ENCODE peak calls at places on chromosomes 16 and 17, in eight cellular contexts. N, W, Z, G, Q, I, K and V are unnamed samples. For H3K27me3 and H3K4me1, the result is how much of the 10 kb centered on the place peaks cover.

GRCh38 chr17:38761612-38762011 is 9.1 kb downstream of the PSMB3 start:
- DNase-seq in N (no peak), W (peak), Z (no peak), G (no peak), Q (no peak), I (no peak), K (no peak), V (no peak)

GRCh38 chr17:40707720-40708119 is 4.2 kb upstream of the KRT24 start:
- DNase-seq in N (no peak), W (peak), Z (no peak), G (no peak), Q (no peak), I (no peak), K (peak), V (peak)

GRCh38 chr16:84458606-84459516 is 45.6 kb downstream of the MEAK7 start:
- DNase-seq in N (peak), W (no peak), Z (no peak), G (no peak), Q (no peak), I (no peak), K (no peak), V (no peak)

GRCh38 chr16:58515871-58516767 is 802 bp downstream of the SETD6 start:
- DNase-seq in N (no peak), W (peak), Z (peak), G (peak), Q (peak), I (no peak), K (no peak), V (peak)

GRCh38 chr16:85663891-85664321 is 24.8 kb downstream of the GINS2 start:
- DNase-seq in N (no peak), W (no peak), Z (peak), G (peak), Q (peak), I (no peak), K (peak), V (peak)

GRCh38 chr16:75566889-75567255 is 693 bp downstream of the GABARAPL2 start:
- DNase-seq in N (no peak), W (no peak), Z (peak), G (peak), Q (peak), I (no peak), K (peak), V (no peak)

GRCh38 chr17:76237859-76238313 is 2.4 kb downstream of the RNF157 start:
- DNase-seq in N (no peak), W (peak), Z (peak), G (no peak), Q (no peak), I (no peak), K (no peak), V (no peak)

GRCh38 chr17:55062921-55063320 is 94.4 kb downstream of the STXBP4 start:
- DNase-seq in N (no peak), W (no peak), Z (no peak), G (no peak), Q (no peak), I (no peak), K (no peak), V (no peak)

GRCh38 chr17:79913896-79914812 is 74.9 kb upstream of the CBX4 start:
- DNase-seq in N (no peak), W (no peak), Z (no peak), G (no peak), Q (no peak), I (no peak), K (no peak), V (no peak)

GRCh38 chr16:10297341-10298006 is 88.4 kb upstream of the ATF7IP2 start:
- DNase-seq in N (no peak), W (peak), Z (peak), G (no peak), Q (no peak), I (no peak), K (no peak), V (no peak)

GRCh38 chr17:28018439-28019070 is 23.9 kb upstream of the NLK start:
- DNase-seq in N (no peak), W (no peak), Z (no peak), G (no peak), Q (no peak), I (no peak), K (peak), V (no peak)

GRCh38 chr16:31376705-31377104 is 16.4 kb upstream of the ITGAD start:
- DNase-seq in N (no peak), W (no peak), Z (no peak), G (no peak), Q (peak), I (no peak), K (no peak), V (no peak)
- H3K27me3 ChIP-seq in N (under half), W (under half), Z (under half), G (under half), Q (under half), I (under half), K (under half), V (under half)

DNA sequence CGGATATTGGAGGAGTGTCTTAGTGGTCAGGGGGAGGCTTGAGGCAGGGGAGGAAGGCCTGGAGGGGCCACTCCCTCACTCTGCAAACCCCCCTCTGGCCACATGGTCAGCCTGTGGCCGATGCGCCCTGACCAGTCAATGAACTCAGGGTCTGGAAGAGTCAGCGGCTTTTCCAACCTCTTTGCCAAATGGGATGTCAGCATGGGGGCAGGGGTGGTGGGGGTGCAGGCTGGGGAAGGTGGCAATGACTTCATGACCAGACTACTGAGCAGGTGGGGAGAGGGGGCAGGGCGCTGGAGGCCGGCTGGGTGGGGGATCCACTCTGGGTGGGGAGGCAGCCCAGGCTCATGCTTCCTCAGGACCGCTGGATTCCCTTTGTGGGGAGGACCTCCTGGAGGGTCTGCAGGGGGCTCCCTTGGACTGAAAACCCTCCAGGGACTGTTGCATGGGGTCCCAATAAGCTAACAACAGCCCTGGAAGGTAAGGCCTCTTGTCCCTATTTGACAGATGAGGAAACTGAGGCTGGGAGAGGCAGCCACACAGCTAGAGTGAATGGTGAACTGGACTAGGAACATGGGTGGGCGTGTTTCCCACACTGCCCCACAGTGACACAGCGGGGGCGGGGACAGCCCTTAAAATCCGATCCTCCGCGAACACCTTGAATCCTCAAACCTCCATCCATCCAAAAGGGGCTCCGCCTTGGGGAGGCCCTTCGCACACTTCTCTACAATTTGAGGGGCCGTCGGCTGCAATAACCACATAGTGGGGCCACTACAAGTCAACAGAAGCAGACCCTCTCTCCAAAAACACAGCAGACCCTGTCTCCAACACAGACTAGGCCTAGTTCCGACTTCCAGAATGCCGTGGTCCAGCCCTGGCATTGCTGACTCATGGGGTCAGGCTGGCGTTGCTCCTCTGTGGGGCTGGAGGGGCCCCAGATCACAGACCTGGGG is 81.0 kb upstream of the TOB1 start:
- DNase-seq in N (no peak), W (no peak), Z (peak), G (no peak), Q (peak), I (no peak), K (peak), V (peak)
- H3K4me1 ChIP-seq in N (under half), W (half or more), Z (half or more), G (half or more), Q (half or more), I (under half), K (under half), V (half or more)

DNA sequence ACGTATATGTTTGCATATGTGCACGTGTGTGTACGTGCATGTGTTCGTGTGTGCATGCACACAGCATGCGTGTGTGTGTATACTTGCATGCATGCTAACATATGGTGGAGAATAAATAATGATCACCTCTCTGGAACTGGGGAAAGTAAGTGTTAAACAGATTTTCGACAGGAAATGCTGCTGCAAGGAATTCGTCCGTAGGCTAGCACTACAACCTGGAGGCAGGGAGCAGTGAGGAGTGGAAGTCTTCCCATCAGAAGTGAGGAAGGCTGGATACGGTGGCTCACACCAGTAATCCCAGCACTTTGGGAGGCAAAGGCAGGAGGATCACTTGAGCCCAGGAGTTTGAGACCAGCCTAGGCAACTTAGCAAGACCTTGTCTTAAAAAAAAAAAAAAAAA is 4.8 kb upstream of the CSNK1D start:
- DNase-seq in N (no peak), W (no peak), Z (no peak), G (peak), Q (no peak), I (no peak), K (no peak), V (no peak)
- TF ChIP-seq POLR2A in N (no peak), W (no peak), Z (no peak), G (no peak), Q (no peak), I (no peak), K (no peak), V (no peak)

DNA sequence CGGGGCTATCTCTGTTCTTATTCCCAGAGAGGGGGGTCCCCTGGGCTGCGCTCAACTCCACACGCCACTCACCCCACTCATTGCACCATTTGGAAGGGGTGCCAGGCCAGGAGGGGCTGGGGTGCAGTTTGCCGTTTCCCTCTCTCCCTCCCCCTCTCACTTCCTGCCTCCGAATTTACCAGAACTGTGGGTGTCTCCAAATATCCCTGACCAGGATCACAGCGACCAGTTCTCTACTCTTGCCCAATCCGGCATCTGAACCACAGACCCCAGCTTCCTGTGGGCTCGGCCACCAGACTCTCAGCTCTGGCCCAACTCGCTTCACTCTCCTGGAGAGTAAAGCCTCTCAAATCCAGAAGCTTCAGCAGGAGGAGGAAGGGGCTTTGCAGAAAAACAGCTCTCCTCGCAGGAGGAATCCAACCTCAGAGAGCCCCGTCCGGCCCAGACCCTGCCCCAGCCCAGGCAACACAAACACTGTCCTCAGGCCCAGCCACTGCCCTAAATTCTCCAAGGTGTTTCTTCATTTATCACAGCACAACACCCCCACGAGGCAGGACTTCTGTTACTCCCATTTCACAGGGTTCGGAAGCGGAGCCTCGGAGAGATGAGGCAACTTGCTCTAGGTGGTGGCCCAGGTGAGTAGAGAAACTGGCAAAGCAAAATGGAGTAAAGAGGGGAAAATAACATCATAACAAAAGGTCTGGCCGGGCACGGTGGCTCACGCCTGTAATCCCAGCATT is 423 bp upstream of the ASGR2 start:
- DNase-seq in N (no peak), W (peak), Z (no peak), G (peak), Q (no peak), I (no peak), K (peak), V (no peak)
- H3K27me3 ChIP-seq in N (under half), W (under half), Z (under half), G (under half), Q (under half), I (under half), K (under half), V (under half)

DNA sequence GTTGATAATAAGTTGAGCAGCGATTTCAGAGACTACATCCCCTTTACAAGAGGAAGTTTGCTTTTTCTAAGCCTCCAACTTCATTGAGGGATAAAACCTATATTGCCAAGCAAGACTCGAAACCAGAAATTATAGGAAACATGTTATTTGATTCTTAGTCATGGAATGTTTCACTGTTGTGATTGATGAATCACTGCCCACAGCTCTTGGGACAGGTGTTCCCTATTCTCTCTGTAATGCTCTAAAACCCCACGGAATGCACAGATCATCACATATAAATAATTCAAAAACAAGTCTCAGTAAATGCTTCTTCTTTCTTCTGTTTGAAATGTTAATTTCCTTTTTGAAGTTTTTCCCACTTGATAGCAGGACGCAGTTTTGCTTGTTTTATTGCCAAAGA is 809.5 kb upstream of the GOT2 start:
- DNase-seq in N (no peak), W (no peak), Z (no peak), G (no peak), Q (no peak), I (no peak), K (no peak), V (no peak)
- H3K4me1 ChIP-seq in N (under half), W (under half), Z (under half), G (under half), Q (under half), I (under half), K (under half), V (under half)